ENCODE peak calls at places on chromosomes 5 and 9, in five cellular contexts. G is Right ventricle myocardium superior, Q is NCI-H345, E is A172, F is NCI-H146. V is an unnamed sample.

GRCh38 chr5:143010335-143010734 is 240.2 kb downstream of the ARHGAP26 start:
- DNase-seq in G (no peak), E (no peak), F (no peak), Q (peak), V (no peak)

GRCh38 chr5:143524338-143524929 is 120.9 kb upstream of the NR3C1 start:
- DNase-seq in E (no peak), F (no peak), Q (no peak), G (no peak), V (no peak)

GRCh38 chr5:43485406-43485805 is 1.7 kb upstream of the TMEM267 start:
- DNase-seq in Q (no peak), E (no peak), G (no peak), F (no peak), V (no peak)

GRCh38 chr9:137167113-137167751 is 2.6 kb downstream of the LRRC26 start:
- DNase-seq in F (peak), G (no peak), E (no peak), Q (peak), V (no peak)

GRCh38 chr9:17532461-17532860 is 46.4 kb upstream of the SH3GL2 start:
- DNase-seq in E (no peak), Q (peak), F (peak), G (no peak), V (no peak)

GRCh38 chr9:35227283-35227682 is 65.5 kb downstream of the UNC13B start:
- DNase-seq in F (no peak), E (no peak), Q (no peak), G (no peak), V (no peak)

GRCh38 chr9:17807670-17808282 is 228.9 kb downstream of the SH3GL2 start:
- DNase-seq in F (peak), E (no peak), G (no peak), Q (peak), V (no peak)

GRCh38 chr5:168404366-168404765 is 81.9 kb upstream of the RARS1 start:
- DNase-seq in G (no peak), F (no peak), E (peak), Q (no peak), V (peak)

GRCh38 chr9:83020864-83021263 is 42.1 kb downstream of the RASEF start:
- DNase-seq in F (no peak), Q (no peak), E (no peak), G (no peak), V (no peak)

GRCh38 chr9:38362912-38363588 is 29.5 kb upstream of the ALDH1B1 start:
- DNase-seq in E (peak), Q (peak), G (no peak), F (peak), V (peak)

GRCh38 chr5:176619569-176620332 is 9.8 kb upstream of the GPRIN1 start:
- DNase-seq in G (no peak), F (peak), E (no peak), Q (no peak), V (no peak)

GRCh38 chr5:10295619-10296326 is 11.9 kb downstream of the CMBL start:
- DNase-seq in F (no peak), G (no peak), E (no peak), Q (no peak), V (no peak)

GRCh38 chr5:63263409-63263808 is 684.8 kb downstream of the LRRC70 start:
- DNase-seq in E (no peak), G (no peak), Q (no peak), F (no peak), V (no peak)

GRCh38 chr5:67581203-67581602 is 384.6 kb upstream of the CD180 start:
- DNase-seq in F (no peak), Q (no peak), E (no peak), G (no peak), V (peak)

GRCh38 chr9:129367287-129367686 is 189.2 kb upstream of the IER5L start:
- DNase-seq in G (no peak), E (no peak), F (no peak), Q (no peak), V (no peak)

GRCh38 chr9:99431103-99431502 is 209.0 kb downstream of the SEC61B start:
- DNase-seq in G (no peak), E (peak), Q (no peak), F (no peak), V (no peak)

GRCh38 chr9:87869082-87869481 is 13.6 kb upstream of the SPATA31E1 start:
- DNase-seq in F (no peak), Q (no peak), G (no peak), E (no peak), V (no peak)

GRCh38 chr9:24041294-24041693 is 215.3 kb upstream of the ELAVL2 start:
- DNase-seq in E (no peak), G (no peak), Q (no peak), F (no peak), V (no peak)

GRCh38 chr5:134511796-134512660 is 13.4 kb upstream of the JADE2 start:
- DNase-seq in Q (no peak), E (peak), G (peak), F (no peak), V (peak)

GRCh38 chr5:145025775-145026174 is 809.4 kb downstream of the PRELID2 start:
- DNase-seq in F (no peak), E (no peak), G (no peak), Q (no peak), V (no peak)

GRCh38 chr5:171421331-171422262 is 2.1 kb downstream of the FGF18 start:
- DNase-seq in G (peak), Q (no peak), E (no peak), F (no peak), V (no peak)

GRCh38 chr9:87307810-87308209 is 189.9 kb upstream of the DAPK1 start:
- DNase-seq in Q (no peak), E (no peak), F (no peak), G (no peak), V (no peak)

GRCh38 chr5:141182248-141182647 is at the start of gene PCDHB16:
- DNase-seq in Q (peak), E (peak), F (no peak), G (no peak), V (no peak)

GRCh38 chr5:68331202-68332108 is 115.9 kb downstream of the PIK3R1 start:
- DNase-seq in F (no peak), Q (no peak), E (peak), G (no peak), V (peak)

GRCh38 chr5:150377964-150378694 is 20.6 kb downstream of the TCOF1 start:
- DNase-seq in E (peak), G (no peak), Q (no peak), F (no peak), V (no peak)

GRCh38 chr9:18673179-18673578 is 199.2 kb downstream of the ADAMTSL1 start:
- DNase-seq in Q (no peak), F (peak), G (no peak), E (no peak), V (no peak)

GRCh38 chr9:91802391-91802790 is 147.6 kb downstream of the ROR2 start:
- DNase-seq in F (no peak), G (no peak), Q (no peak), E (no peak), V (no peak)

GRCh38 chr9:129597355-129598088 is 23.4 kb downstream of the C9orf50 start:
- DNase-seq in F (no peak), E (no peak), Q (no peak), G (peak), V (peak)

GRCh38 chr9:22136446-22137140 is 127.5 kb upstream of the CDKN2B start:
- DNase-seq in E (no peak), Q (no peak), F (no peak), G (no peak), V (no peak)

GRCh38 chr9:107481035-107481434 is 8.5 kb downstream of the KLF4 start:
- DNase-seq in E (peak), G (no peak), F (no peak), Q (no peak), V (peak)

GRCh38 chr5:133526368-133526767 is 86.0 kb downstream of the FSTL4 start:
- DNase-seq in Q (no peak), G (no peak), F (no peak), E (no peak), V (no peak)

GRCh38 chr9:110687497-110687896 is 18.9 kb downstream of the MUSK start:
- DNase-seq in E (no peak), F (no peak), Q (no peak), G (no peak), V (no peak)

GRCh38 chr5:178271231-178271630 is 38.6 kb upstream of the PHYKPL start:
- DNase-seq in G (no peak), E (no peak), F (no peak), Q (no peak), V (no peak)

GRCh38 chr9:124420991-124421543 is 5.8 kb upstream of the PSMB7 start:
- DNase-seq in G (no peak), Q (peak), F (peak), E (no peak), V (no peak)

GRCh38 chr5:93072831-93073459 is 508.1 kb downstream of the NR2F1-AS1 start:
- DNase-seq in F (no peak), E (peak), G (no peak), Q (no peak), V (no peak)

GRCh38 chr5:170200876-170201275 is 31.9 kb upstream of the C5orf58 start:
- DNase-seq in Q (no peak), F (no peak), E (peak), G (no peak), V (no peak)

V was measured in SW480.